ENCODE peak calls at places on chromosomes 2 and 18, in seven cellular contexts. W is thoracic aorta; M is CD8-positive, alpha-beta memory T cell; S is naive thymus-derived CD4-positive, alpha-beta T cell; O is adipocyte; T is bronchial epithelial cell; Y is osteoblast. A is an unnamed sample.

GRCh38 chr2:119491776-119492525 is 32.3 kb downstream of the SCTR start:
- DNase-seq in S (no peak), T (peak; percentile 93), M (no peak), W (no peak), O (peak; percentile 54), Y (peak; percentile 94), A (peak; percentile 35)

GRCh38 chr18:77167276-77167675 is 34.7 kb upstream of the MBP start:
- DNase-seq in Y (no peak), S (no peak), T (no peak), O (peak; percentile 78), W (no peak), M (no peak), A (no peak)

GRCh38 chr18:67305466-67305865 is 211.1 kb downstream of the DSEL start:
- DNase-seq in M (no peak), O (no peak), Y (no peak), T (no peak), W (no peak), S (no peak), A (no peak)

GRCh38 chr2:201618744-201619654 is 24.3 kb downstream of the TMEM237 start:
- DNase-seq in Y (peak; percentile 95), M (no peak), O (peak; percentile 52), T (peak; percentile 27), S (no peak), W (peak; percentile 17), A (no peak)

GRCh38 chr18:76379226-76380126 is 115.6 kb downstream of the ZNF516 start:
- DNase-seq in W (no peak), T (no peak), O (no peak), M (no peak), S (no peak), Y (no peak), A (no peak)

GRCh38 chr2:53913721-53914120 is 54.0 kb upstream of the GPR75 start:
- DNase-seq in O (peak; percentile 16), S (no peak), W (no peak), T (peak; percentile 16), M (no peak), Y (no peak), A (no peak)

GRCh38 chr2:208595386-208596275 is 189.0 kb downstream of the PTH2R start:
- DNase-seq in T (peak; percentile 74), S (no peak), W (no peak), M (no peak), O (no peak), Y (no peak), A (no peak)

GRCh38 chr2:149451417-149452165 is 121.2 kb downstream of the LYPD6 start:
- DNase-seq in M (no peak), O (no peak), T (no peak), S (no peak), Y (no peak), W (no peak), A (no peak)

GRCh38 chr2:102392096-102392495 is 30.9 kb upstream of the IL18RAP start:
- DNase-seq in Y (no peak), O (no peak), T (no peak), S (no peak), W (no peak), M (no peak), A (no peak)

GRCh38 chr2:180524458-180524857 is 455.9 kb upstream of the UBE2E3 start:
- DNase-seq in S (no peak), O (peak; percentile 9), Y (no peak), T (no peak), W (no peak), M (no peak), A (no peak)

GRCh38 chr18:54950221-54950620 is 9.0 kb downstream of the CCDC68 start:
- DNase-seq in M (no peak), T (peak; percentile 21), S (no peak), W (no peak), O (no peak), Y (no peak), A (peak; percentile 1)

GRCh38 chr2:239038773-239039478 is 191.0 kb downstream of the TWIST2 start:
- DNase-seq in O (no peak), T (no peak), Y (no peak), M (no peak), W (no peak), S (no peak), A (no peak)

GRCh38 chr2:140601342-140601741 is 1529.5 kb downstream of the LRP1B start:
- DNase-seq in M (no peak), S (no peak), Y (no peak), W (no peak), O (no peak), T (no peak), A (no peak)

GRCh38 chr2:42928161-42928691 is 135.8 kb upstream of the HAAO start:
- DNase-seq in S (no peak), T (no peak), W (no peak), M (no peak), Y (no peak), O (no peak), A (peak; percentile 60)

GRCh38 chr2:238161291-238162051 is 2.7 kb downstream of the ERFE start:
- DNase-seq in M (no peak), O (no peak), Y (peak; percentile 79), T (no peak), S (peak; percentile 5), W (no peak), A (no peak)

GRCh38 chr18:24428709-24429108 is 2.2 kb downstream of the IMPACT start:
- DNase-seq in O (no peak), W (no peak), S (no peak), M (no peak), T (peak; percentile 26), Y (no peak), A (no peak)

GRCh38 chr2:102003696-102004095 is 11.9 kb downstream of the IL1R2 start:
- DNase-seq in M (no peak), T (no peak), O (no peak), S (no peak), W (no peak), Y (no peak), A (no peak)

GRCh38 chr2:32572737-32573136 is 55.1 kb upstream of the TTC27 start:
- DNase-seq in O (no peak), W (no peak), Y (no peak), T (no peak), S (no peak), M (no peak), A (no peak)

GRCh38 chr2:68253211-68254068 is 1.1 kb upstream of the PPP3R1 start:
- DNase-seq in W (no peak), O (peak; percentile 52), M (no peak), T (peak; percentile 23), S (peak; percentile 44), Y (peak; percentile 78), A (peak; percentile 40)

GRCh38 chr2:124911560-124911959 is 886.5 kb downstream of the CNTNAP5 start:
- DNase-seq in T (peak; percentile 37), Y (no peak), S (no peak), M (no peak), W (no peak), O (no peak), A (no peak)

GRCh38 chr2:3535794-3536681 is 16.7 kb upstream of the ADI1 start:
- DNase-seq in S (no peak), W (peak; percentile 38), T (peak; percentile 84), Y (peak; percentile 98), O (peak; percentile 87), M (no peak), A (peak; percentile 73)

GRCh38 chr18:22709288-22710060 is 223.7 kb upstream of the RBBP8 start:
- DNase-seq in Y (no peak), S (no peak), W (no peak), O (peak; percentile 22), M (no peak), T (no peak), A (no peak)

GRCh38 chr18:39802648-39803229 is 2152.3 kb upstream of the PIK3C3 start:
- DNase-seq in T (no peak), Y (no peak), O (no peak), M (no peak), S (no peak), W (no peak), A (no peak)
- H3K4me3 ChIP-seq in T (no peak overlapping the region), Y (no peak overlapping the region), O (no peak overlapping the region), M (no peak overlapping the region), S (no peak overlapping the region), W (no peak overlapping the region), A (no peak overlapping the region)

GRCh38 chr2:218582085-218582484 is 13.4 kb downstream of the CNOT9 start:
- DNase-seq in Y (peak; percentile 80), S (no peak), O (peak; percentile 45), T (peak; percentile 95), W (no peak), M (no peak), A (no peak)
- H3K36me3 ChIP-seq in Y (peaks cover 40% of the 10 kb centered on the region), S (peaks cover 15% of the 10 kb centered on the region), O (peaks cover 54% of the 10 kb centered on the region), T (peaks cover 9% of the 10 kb centered on the region), W (peaks cover 46% of the 10 kb centered on the region), M (peaks cover 44% of the 10 kb centered on the region), A (peaks cover 66% of the 10 kb centered on the region)

GRCh38 chr2:200373196-200373595 is 66.7 kb downstream of the SPATS2L start:
- DNase-seq in T (no peak), Y (no peak), M (no peak), S (no peak), O (no peak), W (no peak), A (no peak)
- H3K4me3 ChIP-seq in T (no peak overlapping the region), Y (no peak overlapping the region), M (peak overlapping the region; percentile 77), S (peak overlapping the region; percentile 74), O (no peak overlapping the region), W (no peak overlapping the region), A (no peak overlapping the region)

GRCh38 chr2:61376211-61376610 is 94.7 kb downstream of the USP34 start:
- DNase-seq in W (no peak), S (no peak), Y (no peak), M (no peak), O (no peak), T (no peak), A (no peak)

GRCh38 chr2:61378281-61378680 is 92.6 kb downstream of the USP34 start:
- DNase-seq in S (no peak), M (no peak), W (no peak), O (no peak), T (no peak), Y (peak; percentile 17), A (no peak)

GRCh38 chr2:61377046-61377445 is 93.8 kb downstream of the USP34 start:
- DNase-seq in T (no peak), S (no peak), W (no peak), M (no peak), Y (peak; percentile 70), O (no peak), A (peak; percentile 42)

DNA sequence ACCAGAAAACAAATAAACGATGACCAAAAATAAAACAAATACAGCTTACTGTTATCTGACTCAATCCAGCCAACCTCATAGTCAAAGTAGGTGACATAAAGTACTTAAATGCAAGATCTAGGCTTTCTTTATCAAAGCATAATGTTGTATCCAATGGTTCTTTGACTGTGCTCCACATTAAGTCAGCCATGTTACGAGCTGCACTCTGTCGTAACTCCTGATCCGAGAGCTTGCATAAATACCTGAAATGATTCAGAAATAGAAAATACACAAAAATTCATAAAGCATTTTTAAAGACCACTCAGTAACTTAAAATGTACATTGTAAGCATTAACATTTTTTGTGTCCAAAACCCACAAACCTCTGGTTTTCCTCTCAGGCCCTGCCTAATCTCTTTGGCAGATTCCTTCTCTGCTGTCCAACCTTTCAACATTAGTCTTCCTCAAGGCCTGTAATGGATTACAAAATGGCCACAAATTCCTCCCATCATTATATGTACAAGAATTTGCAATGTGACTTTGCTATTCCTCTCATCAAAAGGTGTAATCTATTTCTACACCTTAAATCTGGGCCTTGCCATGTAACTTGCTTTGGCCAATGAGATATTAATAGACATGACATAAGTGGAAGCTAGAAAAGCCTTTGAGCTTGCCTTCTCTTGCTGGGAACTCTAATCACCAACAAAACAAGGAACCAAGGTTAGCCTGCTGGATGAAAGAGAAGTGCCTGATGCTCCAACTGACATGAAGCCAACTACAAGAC is 90.6 kb downstream of the USP34 start:
- DNase-seq in T (no peak), M (no peak), O (peak; percentile 48), Y (no peak), S (no peak), W (no peak), A (no peak)
- H3K36me3 ChIP-seq in T (peaks cover 8% of the 10 kb centered on the region), M (peaks cover 20% of the 10 kb centered on the region), O (peaks cover 61% of the 10 kb centered on the region), Y (peaks cover 52% of the 10 kb centered on the region), S (peaks cover 21% of the 10 kb centered on the region), W (peaks cover 21% of the 10 kb centered on the region), A (peaks cover 48% of the 10 kb centered on the region)

A was measured in SJCRH30.